ENCODE peak calls at places on chromosome 4, in nine cellular contexts. P is DMS 273 treated with DMSO at 0.1 percent for 48 hours; A is D341Med; V is activated naive CD8-positive, alpha-beta T cell treated with anti-CD3 and anti-CD28 coated beads, Interleukin-2, amount 50 U/mL, for 16 hours; Q is myocyte; D is mucosa of descending colon; F is pulmonary artery endothelial cell; Y is midbrain; G is activated T-cell treated with anti-CD3 and anti-CD28 coated beads for 48 hours. B is an unnamed sample.

GRCh38 chr4:7206856-7207567 is 14.7 kb downstream of the SORCS2 start:
- DNase-seq in A (no peak), F (peak), D (peak), Y (peak), Q (peak), V (no peak), P (peak), G (no peak), B (peak)

GRCh38 chr4:31601793-31602192 is 881.6 kb downstream of the PCDH7 start:
- DNase-seq in Q (no peak), D (no peak), G (no peak), F (no peak), V (no peak), Y (no peak), P (no peak), A (no peak), B (no peak)

GRCh38 chr4:41028392-41029076 is 185.8 kb downstream of the APBB2 start:
- DNase-seq in P (no peak), G (no peak), Q (peak), V (no peak), F (no peak), A (no peak), Y (no peak), D (no peak), B (no peak)

GRCh38 chr4:75916091-75916661 is 13.9 kb upstream of the PPEF2 start:
- DNase-seq in Q (peak), P (no peak), F (peak), A (peak), V (no peak), D (no peak), Y (peak), G (no peak), B (peak)

GRCh38 chr4:23930750-23931488 is 41.1 kb upstream of the PPARGC1A start:
- DNase-seq in Q (peak), V (no peak), Y (peak), A (no peak), D (peak), F (no peak), G (no peak), P (no peak), B (peak)

GRCh38 chr4:167688660-167689142 is 403.6 kb upstream of the ANXA10 start:
- DNase-seq in Y (no peak), V (no peak), D (no peak), A (no peak), P (no peak), F (no peak), G (no peak), Q (no peak), B (no peak)

GRCh38 chr4:56132835-56133234 is 184.1 kb downstream of the CEP135 start:
- DNase-seq in G (no peak), A (no peak), V (no peak), D (no peak), Y (no peak), F (no peak), P (no peak), Q (no peak), B (no peak)

GRCh38 chr4:147096667-147097604 is 151.3 kb upstream of the TTC29 start:
- DNase-seq in D (no peak), Q (peak), F (peak), A (peak), P (no peak), Y (peak), G (no peak), V (no peak), B (peak)

GRCh38 chr4:177478496-177478895 is 36.3 kb upstream of the AGA start:
- DNase-seq in Y (no peak), D (no peak), V (no peak), G (no peak), A (no peak), P (no peak), F (no peak), Q (no peak), B (no peak)

GRCh38 chr4:15325987-15326386 is 101.8 kb upstream of the C1QTNF7 start:
- DNase-seq in A (no peak), Q (no peak), Y (no peak), P (no peak), V (no peak), F (no peak), G (no peak), D (no peak), B (no peak)

GRCh38 chr4:140186651-140187315 is 32.8 kb upstream of the MAML3 start:
- DNase-seq in P (no peak), A (no peak), V (no peak), D (peak), Q (peak), Y (no peak), F (no peak), G (no peak), B (no peak)

GRCh38 chr4:138789796-138790195 is 225.8 kb upstream of the NOCT start:
- DNase-seq in V (no peak), F (no peak), Y (no peak), Q (no peak), G (no peak), D (no peak), P (no peak), A (no peak), B (peak)

GRCh38 chr4:72442147-72442546 is 126.9 kb downstream of the ADAMTS3 start:
- DNase-seq in F (no peak), G (no peak), D (no peak), A (no peak), Y (no peak), P (no peak), Q (no peak), V (no peak), B (no peak)

GRCh38 chr4:53688186-53688790 is 97.0 kb upstream of the LNX1 start:
- DNase-seq in V (no peak), Y (no peak), A (no peak), P (no peak), G (peak), F (no peak), D (no peak), Q (peak), B (no peak)

GRCh38 chr4:162909952-162910351 is 256.7 kb downstream of the NAF1 start:
- DNase-seq in Y (no peak), P (no peak), V (no peak), D (no peak), Q (no peak), G (no peak), A (no peak), F (no peak), B (no peak)

GRCh38 chr4:53914313-53915016 is 149.9 kb downstream of the CHIC2 start:
- DNase-seq in V (no peak), P (no peak), Y (no peak), G (peak), D (no peak), F (no peak), A (no peak), Q (no peak), B (no peak)

B was measured in GM23338.